ENCODE peak calls at places on chromosome 9, in nine cellular contexts. V is aorta; D is AG08395; S is stimulated activated CD4-positive, alpha-beta T cell treated with anti-CD3 and anti-CD28 coated beads, Interleukin-1b, Interleukin-23, amount 100 ng/mL, for 4 hours; A is stimulated activated naive CD8-positive, alpha-beta T cell treated with anti-CD3 and anti-CD28 coated beads, Interleukin-15, Interleukin-2, amounts not matched to agents 100 U/mL and 50 U/mL, for 24 hours; B is iris pigment epithelial cell; U is activated CD4-positive, alpha-beta T cell treated with anti-CD3 and anti-CD28 coated beads, Interleukin-2, amount 50 U/mL, for 1 hour; K is cerebellar cortex; Z is heart left ventricle. E is an unnamed sample.

GRCh38 chr9:91547076-91547475 is 123.4 kb upstream of the NFIL3 start:
- DNase-seq in V (no peak), Z (no peak), S (no peak), A (no peak), D (no peak), U (no peak), B (no peak), K (no peak), E (no peak)

GRCh38 chr9:120408680-120409258 is 171.2 kb downstream of the CDK5RAP2 start:
- DNase-seq in D (no peak), K (no peak), B (no peak), A (no peak), S (no peak), Z (peak; percentile 47), U (no peak), V (no peak), E (no peak)

GRCh38 chr9:93276973-93277372 is 93.0 kb downstream of the WNK2 start:
- DNase-seq in D (no peak), K (no peak), B (no peak), V (no peak), A (no peak), S (no peak), U (no peak), Z (no peak), E (no peak)

GRCh38 chr9:101026824-101027223 is 1.7 kb upstream of the PLPPR1 start:
- DNase-seq in Z (no peak), B (no peak), S (no peak), D (no peak), K (no peak), U (no peak), V (no peak), A (no peak), E (no peak)

GRCh38 chr9:33170464-33171156 is 3.5 kb upstream of the B4GALT1 start:
- DNase-seq in Z (peak; percentile 80), U (peak; percentile 36), S (peak; percentile 36), A (peak; percentile 66), K (no peak), V (peak; percentile 73), B (no peak), D (no peak), E (no peak)

GRCh38 chr9:87307810-87308209 is 189.9 kb upstream of the DAPK1 start:
- DNase-seq in D (no peak), B (no peak), K (no peak), Z (no peak), V (no peak), S (no peak), A (no peak), U (no peak), E (no peak)

GRCh38 chr9:113619156-113619861 is 155.8 kb downstream of the RGS3 start:
- DNase-seq in S (no peak), B (no peak), U (no peak), K (no peak), Z (no peak), D (no peak), A (no peak), V (no peak), E (no peak)

GRCh38 chr9:35835216-35835604 is 6.2 kb downstream of the TMEM8B start:
- DNase-seq in A (no peak), Z (no peak), V (no peak), K (peak; percentile 42), U (no peak), D (no peak), B (no peak), S (no peak), E (no peak)

GRCh38 chr9:119533509-119533908 is 164.3 kb upstream of the BRINP1 start:
- DNase-seq in A (no peak), K (no peak), U (no peak), S (no peak), B (no peak), Z (no peak), V (no peak), D (no peak), E (no peak)

GRCh38 chr9:12854218-12854617 is 79.4 kb downstream of the LURAP1L start:
- DNase-seq in V (no peak), D (no peak), K (no peak), S (no peak), A (no peak), Z (no peak), U (no peak), B (no peak), E (no peak)

GRCh38 chr9:131180454-131180853 is 55.1 kb downstream of the NUP214 start:
- DNase-seq in D (peak; percentile 88), A (no peak), B (peak; percentile 97), V (no peak), U (no peak), S (no peak), Z (no peak), K (no peak), E (no peak)

GRCh38 chr9:92535940-92536850 is at the start of gene ECM2:
- DNase-seq in K (peak; percentile 2), A (no peak), U (no peak), V (no peak), B (peak; percentile 65), D (peak; percentile 50), S (no peak), Z (no peak), E (no peak)

E was measured in D721Med.